ENCODE peak calls at places on chromosome 17, in seven cellular contexts. One of them, this sample, is unnamed. For H3K36me3, the result is how much of the 10 kb centered on the place peaks cover.

GRCh38 chr17:43010667-43011308 is 4.2 kb downstream of the IFI35 start:
- DNase-seq in CD8-positive, alpha-beta memory T cell: no peak
- DNase-seq in lower lobe of right lung: no peak
- DNase-seq in heart left ventricle: no peak
- DNase-seq in cardiac muscle cell: no peak
- DNase-seq in fibroblast of lung: no peak
- DNase-seq in HCT116: peak
- DNase-seq in this sample: no peak

GRCh38 chr17:4175921-4176802 is 33.2 kb downstream of the CYB5D2 start:
- DNase-seq in fibroblast of lung: peak
- DNase-seq in lower lobe of right lung: no peak
- DNase-seq in HCT116: no peak
- DNase-seq in CD8-positive, alpha-beta memory T cell: peak
- DNase-seq in heart left ventricle: no peak
- DNase-seq in cardiac muscle cell: no peak
- DNase-seq in this sample: no peak

GRCh38 chr17:55760643-55761355 is 9.9 kb downstream of the PCTP start:
- DNase-seq in cardiac muscle cell: peak
- DNase-seq in fibroblast of lung: peak
- DNase-seq in CD8-positive, alpha-beta memory T cell: no peak
- DNase-seq in HCT116: no peak
- DNase-seq in heart left ventricle: no peak
- DNase-seq in lower lobe of right lung: no peak
- DNase-seq in this sample: no peak

GRCh38 chr17:77281904-77282367 is 141.2 kb downstream of the SEC14L1 start:
- DNase-seq in lower lobe of right lung: peak
- DNase-seq in cardiac muscle cell: peak
- DNase-seq in fibroblast of lung: peak
- DNase-seq in heart left ventricle: no peak
- DNase-seq in CD8-positive, alpha-beta memory T cell: no peak
- DNase-seq in HCT116: no peak
- DNase-seq in this sample: no peak

GRCh38 chr17:73657473-73658116 is 13.3 kb upstream of the SDK2 start:
- DNase-seq in cardiac muscle cell: peak
- DNase-seq in CD8-positive, alpha-beta memory T cell: no peak
- DNase-seq in fibroblast of lung: peak
- DNase-seq in HCT116: peak
- DNase-seq in heart left ventricle: peak
- DNase-seq in lower lobe of right lung: peak
- DNase-seq in this sample: no peak

GRCh38 chr17:75130632-75131277 is 787 bp downstream of the NT5C start:
- DNase-seq in heart left ventricle: no peak
- DNase-seq in fibroblast of lung: peak
- DNase-seq in HCT116: peak
- DNase-seq in cardiac muscle cell: peak
- DNase-seq in lower lobe of right lung: peak
- DNase-seq in CD8-positive, alpha-beta memory T cell: no peak
- DNase-seq in this sample: no peak

GRCh38 chr17:42422412-42422957 is 571 bp downstream of the CAVIN1 start:
- DNase-seq in HCT116: no peak
- DNase-seq in lower lobe of right lung: peak
- DNase-seq in cardiac muscle cell: peak
- DNase-seq in CD8-positive, alpha-beta memory T cell: no peak
- DNase-seq in fibroblast of lung: no peak
- DNase-seq in heart left ventricle: peak
- DNase-seq in this sample: no peak

GRCh38 chr17:37187262-37187661 is 188.5 kb upstream of the C17orf78 start:
- DNase-seq in CD8-positive, alpha-beta memory T cell: no peak
- DNase-seq in heart left ventricle: no peak
- DNase-seq in HCT116: no peak
- DNase-seq in lower lobe of right lung: no peak
- DNase-seq in cardiac muscle cell: peak
- DNase-seq in fibroblast of lung: no peak
- DNase-seq in this sample: no peak

GRCh38 chr17:17824780-17825614 is 11.8 kb downstream of the SREBF1 start:
- DNase-seq in HCT116: no peak
- DNase-seq in cardiac muscle cell: no peak
- DNase-seq in CD8-positive, alpha-beta memory T cell: no peak
- DNase-seq in heart left ventricle: no peak
- DNase-seq in fibroblast of lung: no peak
- DNase-seq in lower lobe of right lung: no peak
- DNase-seq in this sample: no peak

GRCh38 chr17:41369713-41370112 is at the start of gene KRT33B:
- DNase-seq in fibroblast of lung: no peak
- DNase-seq in heart left ventricle: no peak
- DNase-seq in CD8-positive, alpha-beta memory T cell: no peak
- DNase-seq in lower lobe of right lung: no peak
- DNase-seq in cardiac muscle cell: no peak
- DNase-seq in HCT116: no peak
- DNase-seq in this sample: no peak

GRCh38 chr17:45226620-45227019 is 4.9 kb downstream of the FMNL1 start:
- DNase-seq in CD8-positive, alpha-beta memory T cell: no peak
- DNase-seq in fibroblast of lung: no peak
- DNase-seq in lower lobe of right lung: no peak
- DNase-seq in HCT116: no peak
- DNase-seq in cardiac muscle cell: no peak
- DNase-seq in heart left ventricle: no peak
- DNase-seq in this sample: no peak

GRCh38 chr17:65553646-65554567 is 7.5 kb downstream of the AXIN2 start:
- DNase-seq in CD8-positive, alpha-beta memory T cell: no peak
- DNase-seq in cardiac muscle cell: peak
- DNase-seq in lower lobe of right lung: peak
- DNase-seq in fibroblast of lung: no peak
- DNase-seq in HCT116: no peak
- DNase-seq in heart left ventricle: no peak
- DNase-seq in this sample: no peak

GRCh38 chr17:58525239-58525638 is 10.8 kb upstream of the MTMR4 start:
- DNase-seq in lower lobe of right lung: no peak
- DNase-seq in CD8-positive, alpha-beta memory T cell: no peak
- DNase-seq in fibroblast of lung: peak
- DNase-seq in heart left ventricle: peak
- DNase-seq in cardiac muscle cell: peak
- DNase-seq in HCT116: no peak
- DNase-seq in this sample: no peak

GRCh38 chr17:17823433-17824118 is 13.2 kb downstream of the SREBF1 start:
- DNase-seq in CD8-positive, alpha-beta memory T cell: peak
- DNase-seq in HCT116: peak
- DNase-seq in heart left ventricle: peak
- DNase-seq in fibroblast of lung: peak
- DNase-seq in cardiac muscle cell: peak
- DNase-seq in lower lobe of right lung: peak
- DNase-seq in this sample: no peak

GRCh38 chr17:62704381-62704971 is 77.0 kb downstream of the MRC2 start:
- DNase-seq in heart left ventricle: no peak
- DNase-seq in CD8-positive, alpha-beta memory T cell: no peak
- DNase-seq in lower lobe of right lung: no peak
- DNase-seq in fibroblast of lung: peak
- DNase-seq in HCT116: no peak
- DNase-seq in cardiac muscle cell: peak
- DNase-seq in this sample: no peak

GRCh38 chr17:41588126-41588810 is 1.6 kb upstream of the KRT14 start:
- DNase-seq in CD8-positive, alpha-beta memory T cell: no peak
- DNase-seq in HCT116: no peak
- DNase-seq in lower lobe of right lung: no peak
- DNase-seq in fibroblast of lung: no peak
- DNase-seq in cardiac muscle cell: no peak
- DNase-seq in heart left ventricle: no peak
- DNase-seq in this sample: no peak

GRCh38 chr17:49089094-49089493 is 43.5 kb upstream of the B4GALNT2 start:
- DNase-seq in cardiac muscle cell: no peak
- DNase-seq in lower lobe of right lung: no peak
- DNase-seq in fibroblast of lung: no peak
- DNase-seq in HCT116: no peak
- DNase-seq in heart left ventricle: no peak
- DNase-seq in CD8-positive, alpha-beta memory T cell: no peak
- DNase-seq in this sample: no peak
- H3K36me3 ChIP-seq in cardiac muscle cell: under half
- H3K36me3 ChIP-seq in lower lobe of right lung: under half
- H3K36me3 ChIP-seq in fibroblast of lung: under half
- H3K36me3 ChIP-seq in HCT116: under half
- H3K36me3 ChIP-seq in heart left ventricle: under half
- H3K36me3 ChIP-seq in CD8-positive, alpha-beta memory T cell: under half
- H3K36me3 ChIP-seq in this sample: under half

GRCh38 chr17:50558581-50558954 is 1.9 kb upstream of the CACNA1G start:
- DNase-seq in lower lobe of right lung: no peak
- DNase-seq in CD8-positive, alpha-beta memory T cell: no peak
- DNase-seq in cardiac muscle cell: no peak
- DNase-seq in fibroblast of lung: no peak
- DNase-seq in heart left ventricle: no peak
- DNase-seq in HCT116: no peak
- DNase-seq in this sample: no peak
- H3K36me3 ChIP-seq in lower lobe of right lung: under half
- H3K36me3 ChIP-seq in CD8-positive, alpha-beta memory T cell: under half
- H3K36me3 ChIP-seq in cardiac muscle cell: under half
- H3K36me3 ChIP-seq in fibroblast of lung: under half
- H3K36me3 ChIP-seq in heart left ventricle: under half
- H3K36me3 ChIP-seq in HCT116: under half
- H3K36me3 ChIP-seq in this sample: under half

DNA sequence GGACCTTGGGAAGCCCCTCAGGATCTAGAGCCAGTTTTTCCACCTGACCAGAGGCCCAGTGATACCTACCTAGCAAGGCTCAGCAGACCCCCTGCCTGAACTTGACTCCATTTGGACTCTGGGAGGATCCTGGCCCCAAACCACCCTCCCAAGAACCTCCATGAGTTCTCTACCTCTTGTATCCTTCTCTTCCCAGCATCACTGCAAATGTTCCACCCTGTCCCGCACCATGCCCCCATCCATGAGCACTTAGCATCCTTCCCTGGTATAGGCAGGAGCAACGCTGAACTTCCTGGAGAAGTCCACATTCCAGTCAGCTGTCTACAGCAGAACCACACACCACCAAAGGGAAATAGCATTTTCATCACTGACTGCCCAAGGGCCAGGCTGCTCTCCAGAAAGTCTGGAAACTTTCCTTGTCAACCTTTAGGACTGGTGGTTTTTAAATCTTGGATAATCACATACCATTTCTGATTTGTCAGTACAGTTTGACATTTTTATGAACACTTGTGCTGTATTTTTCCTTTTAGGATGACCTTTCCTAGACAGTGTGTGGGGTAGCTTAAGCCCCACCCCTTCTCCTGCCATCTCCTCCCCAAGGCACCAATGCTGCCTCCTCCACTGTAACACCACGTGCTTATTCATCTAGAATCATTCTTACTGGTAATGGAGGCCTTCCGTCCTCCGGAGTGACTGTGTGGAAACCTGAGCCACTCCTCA is 13.9 kb downstream of the EIF4A3 start:
- DNase-seq in CD8-positive, alpha-beta memory T cell: no peak
- DNase-seq in fibroblast of lung: no peak
- DNase-seq in heart left ventricle: no peak
- DNase-seq in HCT116: no peak
- DNase-seq in cardiac muscle cell: no peak
- DNase-seq in lower lobe of right lung: no peak
- DNase-seq in this sample: no peak
- H3K36me3 ChIP-seq in CD8-positive, alpha-beta memory T cell: under half
- H3K36me3 ChIP-seq in fibroblast of lung: under half
- H3K36me3 ChIP-seq in heart left ventricle: under half
- H3K36me3 ChIP-seq in HCT116: half or more
- H3K36me3 ChIP-seq in cardiac muscle cell: under half
- H3K36me3 ChIP-seq in lower lobe of right lung: half or more
- H3K36me3 ChIP-seq in this sample: under half

GRCh38 chr17:28342313-28342712 is 6.8 kb downstream of the TNFAIP1 start:
- DNase-seq in lower lobe of right lung: no peak
- DNase-seq in cardiac muscle cell: no peak
- DNase-seq in heart left ventricle: no peak
- DNase-seq in fibroblast of lung: no peak
- DNase-seq in CD8-positive, alpha-beta memory T cell: no peak
- DNase-seq in HCT116: no peak
- DNase-seq in this sample: no peak
- H3K36me3 ChIP-seq in lower lobe of right lung: half or more
- H3K36me3 ChIP-seq in cardiac muscle cell: under half
- H3K36me3 ChIP-seq in heart left ventricle: under half
- H3K36me3 ChIP-seq in fibroblast of lung: under half
- H3K36me3 ChIP-seq in CD8-positive, alpha-beta memory T cell: under half
- H3K36me3 ChIP-seq in HCT116: under half
- H3K36me3 ChIP-seq in this sample: under half

GRCh38 chr17:81913394-81914102 is 2.3 kb upstream of the PCYT2 start:
- DNase-seq in CD8-positive, alpha-beta memory T cell: no peak
- DNase-seq in HCT116: no peak
- DNase-seq in lower lobe of right lung: no peak
- DNase-seq in cardiac muscle cell: no peak
- DNase-seq in fibroblast of lung: no peak
- DNase-seq in heart left ventricle: no peak
- DNase-seq in this sample: no peak
- H3K36me3 ChIP-seq in CD8-positive, alpha-beta memory T cell: under half
- H3K36me3 ChIP-seq in HCT116: under half
- H3K36me3 ChIP-seq in lower lobe of right lung: half or more
- H3K36me3 ChIP-seq in cardiac muscle cell: under half
- H3K36me3 ChIP-seq in fibroblast of lung: under half
- H3K36me3 ChIP-seq in heart left ventricle: under half
- H3K36me3 ChIP-seq in this sample: under half

DNA sequence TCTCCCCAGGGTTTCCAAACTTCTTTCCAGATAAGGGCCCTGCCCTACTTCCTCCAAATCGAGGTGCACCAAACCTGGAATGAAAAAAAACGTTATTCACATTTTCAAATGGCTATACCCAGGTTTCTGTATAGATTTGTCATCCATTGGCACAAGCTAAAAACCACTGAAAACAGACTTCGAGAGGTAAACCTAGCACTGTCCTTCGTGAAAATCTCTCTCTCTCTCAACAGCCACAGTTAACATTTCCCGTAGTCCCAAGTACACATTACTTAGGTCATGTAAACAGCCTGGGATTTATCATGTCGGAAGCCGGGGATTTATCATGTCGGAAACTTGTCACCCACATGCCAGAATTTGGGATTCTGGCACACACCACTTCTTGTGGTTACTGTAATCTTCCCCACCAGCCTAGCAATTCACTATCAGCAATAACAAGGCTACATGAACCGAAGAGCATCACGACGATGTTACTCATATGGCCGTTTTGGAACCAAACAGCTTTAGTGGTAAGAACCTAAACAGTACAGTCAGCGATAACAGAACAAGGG is 1.2 kb downstream of the DDX5 start:
- DNase-seq in cardiac muscle cell: peak
- DNase-seq in HCT116: no peak
- DNase-seq in CD8-positive, alpha-beta memory T cell: no peak
- DNase-seq in heart left ventricle: no peak
- DNase-seq in fibroblast of lung: no peak
- DNase-seq in lower lobe of right lung: no peak
- DNase-seq in this sample: no peak
- H3K36me3 ChIP-seq in cardiac muscle cell: under half
- H3K36me3 ChIP-seq in HCT116: half or more
- H3K36me3 ChIP-seq in CD8-positive, alpha-beta memory T cell: half or more
- H3K36me3 ChIP-seq in heart left ventricle: under half
- H3K36me3 ChIP-seq in fibroblast of lung: under half
- H3K36me3 ChIP-seq in lower lobe of right lung: half or more
- H3K36me3 ChIP-seq in this sample: under half